ENCODE peak calls at places on chromosomes 11 and 22, in five cellular contexts. One of them, this sample, is unnamed.

GRCh38 chr11:114273071-114273470 is 23.1 kb upstream of the NNMT start:
- DNase-seq in neuronal stem cell: no peak
- DNase-seq in CD8-positive, alpha-beta memory T cell: no peak
- DNase-seq in ovary: no peak
- DNase-seq in transverse colon: no peak
- DNase-seq in this sample: no peak

GRCh38 chr11:24624432-24624831 is 127.6 kb downstream of the LUZP2 start:
- DNase-seq in neuronal stem cell: no peak
- DNase-seq in transverse colon: no peak
- DNase-seq in ovary: no peak
- DNase-seq in CD8-positive, alpha-beta memory T cell: no peak
- DNase-seq in this sample: no peak

GRCh38 chr11:88520391-88520790 is 182.9 kb upstream of the CTSC start:
- DNase-seq in neuronal stem cell: no peak
- DNase-seq in transverse colon: no peak
- DNase-seq in ovary: no peak
- DNase-seq in CD8-positive, alpha-beta memory T cell: no peak
- DNase-seq in this sample: no peak

GRCh38 chr11:16000065-16000464 is 356.3 kb downstream of the SOX6 start:
- DNase-seq in neuronal stem cell: no peak
- DNase-seq in CD8-positive, alpha-beta memory T cell: no peak
- DNase-seq in ovary: no peak
- DNase-seq in transverse colon: no peak
- DNase-seq in this sample: no peak

GRCh38 chr22:27843441-27843840 is 41.9 kb upstream of the MN1 start:
- DNase-seq in transverse colon: no peak
- DNase-seq in CD8-positive, alpha-beta memory T cell: no peak
- DNase-seq in neuronal stem cell: no peak
- DNase-seq in ovary: no peak
- DNase-seq in this sample: no peak

GRCh38 chr11:12506502-12506921 is 129.1 kb downstream of the PARVA start:
- DNase-seq in ovary: no peak
- DNase-seq in neuronal stem cell: no peak
- DNase-seq in CD8-positive, alpha-beta memory T cell: no peak
- DNase-seq in transverse colon: no peak
- DNase-seq in this sample: no peak

GRCh38 chr22:19806213-19807160 is 45.9 kb downstream of the TBX1 start:
- DNase-seq in ovary: peak; percentile 22
- DNase-seq in CD8-positive, alpha-beta memory T cell: no peak
- DNase-seq in transverse colon: peak; percentile 92
- DNase-seq in neuronal stem cell: no peak
- DNase-seq in this sample: peak; percentile 5

GRCh38 chr11:109940816-109941215 is 152.4 kb upstream of the ZC3H12C start:
- DNase-seq in CD8-positive, alpha-beta memory T cell: no peak
- DNase-seq in neuronal stem cell: no peak
- DNase-seq in ovary: no peak
- DNase-seq in transverse colon: no peak
- DNase-seq in this sample: no peak

GRCh38 chr11:64585150-64585549 is 5.9 kb upstream of the SLC22A12 start:
- DNase-seq in CD8-positive, alpha-beta memory T cell: no peak
- DNase-seq in ovary: no peak
- DNase-seq in transverse colon: no peak
- DNase-seq in neuronal stem cell: no peak
- DNase-seq in this sample: no peak

GRCh38 chr11:57313788-57314135 is 11.0 kb downstream of the TNKS1BP1 start:
- DNase-seq in transverse colon: no peak
- DNase-seq in neuronal stem cell: no peak
- DNase-seq in ovary: no peak
- DNase-seq in CD8-positive, alpha-beta memory T cell: no peak
- DNase-seq in this sample: no peak

GRCh38 chr11:103609117-103610066 is 427.0 kb upstream of the DDI1 start:
- DNase-seq in neuronal stem cell: no peak
- DNase-seq in CD8-positive, alpha-beta memory T cell: no peak
- DNase-seq in transverse colon: no peak
- DNase-seq in ovary: no peak
- DNase-seq in this sample: no peak

GRCh38 chr11:127804775-127805446 is 782.4 kb downstream of the ETS1 start:
- DNase-seq in transverse colon: no peak
- DNase-seq in neuronal stem cell: no peak
- DNase-seq in CD8-positive, alpha-beta memory T cell: no peak
- DNase-seq in ovary: no peak
- DNase-seq in this sample: no peak

GRCh38 chr22:47574551-47574950 is 812.1 kb downstream of the TBC1D22A start:
- DNase-seq in transverse colon: no peak
- DNase-seq in ovary: no peak
- DNase-seq in neuronal stem cell: no peak
- DNase-seq in CD8-positive, alpha-beta memory T cell: no peak
- DNase-seq in this sample: no peak

GRCh38 chr22:47570300-47570685 is 807.8 kb downstream of the TBC1D22A start:
- DNase-seq in CD8-positive, alpha-beta memory T cell: no peak
- DNase-seq in transverse colon: no peak
- DNase-seq in neuronal stem cell: no peak
- DNase-seq in ovary: no peak
- DNase-seq in this sample: no peak

GRCh38 chr22:47570851-47571250 is 808.4 kb downstream of the TBC1D22A start:
- DNase-seq in transverse colon: no peak
- DNase-seq in ovary: no peak
- DNase-seq in neuronal stem cell: no peak
- DNase-seq in CD8-positive, alpha-beta memory T cell: no peak
- DNase-seq in this sample: no peak

GRCh38 chr22:47571616-47572015 is 809.2 kb downstream of the TBC1D22A start:
- DNase-seq in transverse colon: no peak
- DNase-seq in neuronal stem cell: no peak
- DNase-seq in ovary: no peak
- DNase-seq in CD8-positive, alpha-beta memory T cell: no peak
- DNase-seq in this sample: no peak

DNA sequence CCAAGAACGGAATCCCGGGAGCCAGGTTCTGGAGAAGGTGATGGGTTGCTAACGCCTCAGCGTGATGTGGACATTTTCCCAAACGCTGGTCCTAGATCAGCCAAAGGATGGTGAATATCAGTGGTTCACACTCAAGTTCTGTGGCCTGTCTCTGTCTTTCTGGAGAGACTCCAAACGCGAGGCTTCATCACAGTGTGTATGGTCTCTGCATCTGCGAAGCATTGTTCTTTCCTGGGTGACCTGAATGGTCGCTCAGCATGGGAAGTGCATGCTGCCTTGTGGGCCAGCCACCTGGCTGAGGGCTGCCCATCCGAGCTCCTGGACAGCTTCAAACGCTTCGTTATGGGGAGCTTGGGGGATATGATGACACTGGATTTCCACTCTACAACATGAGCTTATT is 810.0 kb downstream of the TBC1D22A start:
- DNase-seq in neuronal stem cell: no peak
- DNase-seq in CD8-positive, alpha-beta memory T cell: no peak
- DNase-seq in ovary: no peak
- DNase-seq in transverse colon: no peak
- DNase-seq in this sample: no peak
- H3K9me3 ChIP-seq in neuronal stem cell: peaks cover 43% of the 10 kb centered on the region
- H3K9me3 ChIP-seq in CD8-positive, alpha-beta memory T cell: no peaks in the 10 kb centered on the region
- H3K9me3 ChIP-seq in ovary: no peaks in the 10 kb centered on the region
- H3K9me3 ChIP-seq in transverse colon: no peaks in the 10 kb centered on the region
- H3K9me3 ChIP-seq in this sample: no peaks in the 10 kb centered on the region

GRCh38 chr22:46178755-46179505 is 28.6 kb downstream of the PPARA start:
- DNase-seq in neuronal stem cell: no peak
- DNase-seq in ovary: no peak
- DNase-seq in transverse colon: no peak
- DNase-seq in CD8-positive, alpha-beta memory T cell: no peak
- DNase-seq in this sample: no peak

GRCh38 chr22:46175631-46176030 is 25.3 kb downstream of the PPARA start:
- DNase-seq in transverse colon: no peak
- DNase-seq in neuronal stem cell: no peak
- DNase-seq in ovary: no peak
- DNase-seq in CD8-positive, alpha-beta memory T cell: no peak
- DNase-seq in this sample: no peak

GRCh38 chr22:46173152-46173551 is 22.8 kb downstream of the PPARA start:
- DNase-seq in CD8-positive, alpha-beta memory T cell: no peak
- DNase-seq in ovary: no peak
- DNase-seq in neuronal stem cell: no peak
- DNase-seq in transverse colon: no peak
- DNase-seq in this sample: no peak

GRCh38 chr22:46179748-46180147 is 29.4 kb downstream of the PPARA start:
- DNase-seq in ovary: no peak
- DNase-seq in neuronal stem cell: no peak
- DNase-seq in transverse colon: no peak
- DNase-seq in CD8-positive, alpha-beta memory T cell: no peak
- DNase-seq in this sample: no peak

DNA sequence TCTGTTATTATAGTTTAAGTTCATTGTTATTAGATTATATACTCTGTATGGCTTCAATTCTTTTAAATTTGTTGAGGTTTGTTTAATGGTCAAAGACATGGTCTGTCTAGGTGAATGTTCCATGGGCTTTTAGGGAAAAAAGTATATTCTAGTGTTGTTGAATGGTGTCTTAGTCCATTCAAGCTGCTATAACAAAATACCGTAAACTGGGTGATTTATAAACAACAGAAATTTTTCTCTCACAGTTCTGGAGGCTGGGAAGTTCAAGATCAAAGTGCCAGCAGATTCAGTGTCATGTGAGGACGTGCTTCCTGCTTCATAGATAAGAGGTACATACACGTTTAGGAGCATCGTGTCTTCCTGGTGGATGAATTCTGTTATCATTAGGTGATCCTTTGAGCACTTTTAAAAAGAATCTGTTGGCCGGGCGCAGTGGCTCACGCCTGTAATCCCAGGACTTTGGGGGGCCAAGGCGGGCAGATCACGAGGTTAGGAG is 26.2 kb downstream of the PPARA start:
- DNase-seq in transverse colon: no peak
- DNase-seq in CD8-positive, alpha-beta memory T cell: no peak
- DNase-seq in neuronal stem cell: no peak
- DNase-seq in ovary: no peak
- DNase-seq in this sample: no peak
- H3K9me3 ChIP-seq in transverse colon: peaks cover 19% of the 10 kb centered on the region
- H3K9me3 ChIP-seq in CD8-positive, alpha-beta memory T cell: no peaks in the 10 kb centered on the region
- H3K9me3 ChIP-seq in neuronal stem cell: peaks cover 18% of the 10 kb centered on the region
- H3K9me3 ChIP-seq in ovary: no peaks in the 10 kb centered on the region
- H3K9me3 ChIP-seq in this sample: peaks cover 4% of the 10 kb centered on the region

GRCh38 chr22:49955581-49956417 is 4.8 kb upstream of the PIM3 start:
- DNase-seq in transverse colon: peak; percentile 6
- DNase-seq in CD8-positive, alpha-beta memory T cell: no peak
- DNase-seq in ovary: peak; percentile 25
- DNase-seq in neuronal stem cell: no peak
- DNase-seq in this sample: no peak

GRCh38 chr22:49957826-49958461 is 2.6 kb upstream of the PIM3 start:
- DNase-seq in neuronal stem cell: no peak
- DNase-seq in transverse colon: peak; percentile 44
- DNase-seq in ovary: peak; percentile 36
- DNase-seq in CD8-positive, alpha-beta memory T cell: no peak
- DNase-seq in this sample: no peak

GRCh38 chr22:49958462-49958921 is 2.1 kb upstream of the PIM3 start:
- DNase-seq in CD8-positive, alpha-beta memory T cell: no peak
- DNase-seq in ovary: peak; percentile 29
- DNase-seq in neuronal stem cell: no peak
- DNase-seq in transverse colon: no peak
- DNase-seq in this sample: no peak

GRCh38 chr22:49956418-49956770 is 4.2 kb upstream of the PIM3 start:
- DNase-seq in transverse colon: no peak
- DNase-seq in CD8-positive, alpha-beta memory T cell: no peak
- DNase-seq in neuronal stem cell: no peak
- DNase-seq in ovary: peak; percentile 30
- DNase-seq in this sample: no peak

DNA sequence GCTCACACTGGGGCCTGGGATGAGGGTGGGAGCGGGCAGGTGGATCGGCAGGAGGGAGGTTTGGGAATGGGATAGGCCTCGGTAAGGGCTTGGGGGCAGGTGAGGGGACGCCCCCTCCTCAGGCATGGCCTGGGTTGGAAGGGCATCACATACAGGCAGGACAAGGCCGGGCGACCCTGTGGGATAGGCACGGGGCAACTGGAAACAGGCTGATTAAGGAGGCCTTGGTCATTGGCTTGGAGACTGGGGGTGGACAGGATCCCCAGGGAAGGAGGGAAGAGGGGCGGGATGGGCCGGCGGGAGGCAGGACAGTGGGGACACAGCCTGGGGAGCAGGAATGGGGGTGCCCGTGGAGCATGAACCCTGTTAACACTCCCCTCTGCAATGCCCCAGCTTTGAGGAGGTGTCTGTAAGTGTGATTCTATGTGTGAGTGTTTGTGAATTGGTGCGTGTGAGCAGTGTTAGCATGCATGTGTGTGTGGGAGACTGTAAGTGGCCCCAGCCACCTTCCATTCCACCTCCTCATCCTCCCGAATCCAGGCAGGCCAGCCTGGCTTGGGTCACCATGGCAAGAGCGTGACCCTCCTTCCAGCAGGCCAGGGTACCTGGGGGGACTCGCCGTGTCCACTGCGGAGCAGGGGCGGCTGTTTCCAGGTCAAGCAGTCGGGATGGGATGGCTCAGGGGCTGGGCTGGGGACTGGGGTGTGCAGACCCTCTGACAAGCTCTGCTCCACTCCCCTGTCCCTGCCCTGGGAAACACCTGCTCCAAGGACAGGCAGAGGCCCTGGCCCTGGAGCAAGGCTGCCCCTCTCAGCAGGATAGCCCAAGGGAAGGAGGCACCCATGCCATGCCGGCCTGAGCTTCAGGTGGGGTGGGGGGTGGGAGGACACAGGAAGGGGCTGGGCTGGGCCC is 3.4 kb upstream of the PIM3 start:
- DNase-seq in transverse colon: no peak
- DNase-seq in neuronal stem cell: no peak
- DNase-seq in ovary: peak; percentile 28
- DNase-seq in CD8-positive, alpha-beta memory T cell: no peak
- DNase-seq in this sample: no peak
- H3K9me3 ChIP-seq in transverse colon: no peaks in the 10 kb centered on the region
- H3K9me3 ChIP-seq in neuronal stem cell: no peaks in the 10 kb centered on the region
- H3K9me3 ChIP-seq in ovary: no peaks in the 10 kb centered on the region
- H3K9me3 ChIP-seq in CD8-positive, alpha-beta memory T cell: no peaks in the 10 kb centered on the region
- H3K9me3 ChIP-seq in this sample: no peaks in the 10 kb centered on the region

DNA sequence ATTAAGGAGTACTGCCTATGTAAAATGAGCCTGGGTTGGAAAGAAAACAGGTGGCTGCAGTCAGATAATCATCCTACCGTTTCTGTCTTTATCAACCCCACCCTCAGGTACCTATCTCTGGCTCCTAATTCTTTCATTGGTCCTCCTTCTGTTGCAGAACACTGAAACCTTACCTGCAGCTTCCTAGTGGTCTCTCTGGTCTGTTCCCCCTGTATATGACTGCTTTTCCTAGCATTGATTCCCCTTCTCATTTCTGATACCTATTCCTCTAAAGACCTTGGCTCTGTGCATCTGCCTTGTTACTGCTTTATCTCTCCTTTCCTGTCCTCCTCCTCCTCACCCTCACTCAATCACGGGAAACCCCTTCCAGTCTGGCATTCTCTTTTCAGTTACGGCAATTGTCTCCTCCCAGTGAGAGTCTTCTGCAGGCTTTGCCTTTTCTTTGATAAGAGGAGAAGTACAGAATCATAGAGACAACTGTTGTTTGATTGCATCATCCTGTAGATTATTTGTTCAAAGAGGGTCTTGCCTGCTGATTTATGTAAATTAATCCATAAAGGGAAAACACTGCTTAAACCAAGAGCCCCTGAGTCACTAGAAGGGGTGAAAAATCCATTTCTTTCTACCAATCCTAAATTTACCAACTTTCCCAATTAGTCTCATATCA is 301.2 kb downstream of the AASDHPPT start:
- DNase-seq in CD8-positive, alpha-beta memory T cell: no peak
- DNase-seq in neuronal stem cell: no peak
- DNase-seq in ovary: no peak
- DNase-seq in transverse colon: no peak
- DNase-seq in this sample: no peak
- H3K9me3 ChIP-seq in CD8-positive, alpha-beta memory T cell: no peaks in the 10 kb centered on the region
- H3K9me3 ChIP-seq in neuronal stem cell: no peaks in the 10 kb centered on the region
- H3K9me3 ChIP-seq in ovary: no peaks in the 10 kb centered on the region
- H3K9me3 ChIP-seq in transverse colon: no peaks in the 10 kb centered on the region
- H3K9me3 ChIP-seq in this sample: no peaks in the 10 kb centered on the region

This sample was measured in T-helper 17 cell.